ENCODE peak calls at places on chromosomes 5 and 9, in four cellular contexts. U is GM12878, Y is SK-N-SH, X is K562. F is an unnamed sample.

GRCh38 chr5:135997936-135998335 is 30.9 kb upstream of the TGFBI start:
- DNase-seq in U (no peak), Y (no peak), X (no peak), F (no peak)

GRCh38 chr5:35859101-35859661 is 2.5 kb downstream of the IL7R start:
- DNase-seq in U (no peak), Y (no peak), X (no peak), F (no peak)

GRCh38 chr5:105331558-105331957 is 1769.0 kb upstream of the NUDT12 start:
- DNase-seq in U (no peak), Y (no peak), X (no peak), F (no peak)

GRCh38 chr9:78031826-78032598 is 401 bp upstream of the GNAQ start:
- DNase-seq in U (no peak), Y (peak), X (peak), F (peak)

GRCh38 chr9:23674016-23674585 is 151.9 kb downstream of the ELAVL2 start:
- DNase-seq in U (no peak), Y (no peak), X (no peak), F (no peak)

GRCh38 chr5:167057665-167058064 is 1233.8 kb upstream of the WWC1 start:
- DNase-seq in U (no peak), Y (no peak), X (no peak), F (no peak)

GRCh38 chr5:112918679-112919078 is 3.3 kb downstream of the REEP5 start:
- DNase-seq in U (no peak), Y (no peak), X (no peak), F (no peak)

GRCh38 chr5:81949479-81949878 is 22.3 kb upstream of the ATG10 start:
- DNase-seq in U (no peak), Y (no peak), X (no peak), F (no peak)

GRCh38 chr9:138099803-138100598 is 222.4 kb downstream of the CACNA1B start:
- DNase-seq in U (no peak), Y (peak), X (no peak), F (no peak)

GRCh38 chr5:14668247-14668646 is 3.7 kb downstream of the OTULIN start:
- DNase-seq in U (peak), Y (no peak), X (no peak), F (no peak)

GRCh38 chr9:29214162-29214520 is 1640.9 kb upstream of the C9orf72 start:
- DNase-seq in U (no peak), Y (peak), X (no peak), F (peak)

GRCh38 chr9:35863583-35863982 is 6.6 kb downstream of the OR13J1 start:
- DNase-seq in U (no peak), Y (no peak), X (no peak), F (no peak)

GRCh38 chr5:39319395-39319794 is 44.9 kb downstream of the C9 start:
- DNase-seq in U (no peak), Y (no peak), X (no peak), F (no peak)

GRCh38 chr5:1502046-1502736 is 21.6 kb downstream of the LPCAT1 start:
- DNase-seq in U (no peak), Y (no peak), X (peak), F (no peak)

GRCh38 chr5:71767661-71768060 is 48.6 kb downstream of the CARTPT start:
- DNase-seq in U (no peak), Y (no peak), X (no peak), F (no peak)

GRCh38 chr9:100554935-100555401 is 22.9 kb upstream of the CAVIN4 start:
- DNase-seq in U (no peak), Y (no peak), X (no peak), F (no peak)

GRCh38 chr5:82274343-82275266 is 3.5 kb downstream of the RPS23 start:
- DNase-seq in U (no peak), Y (peak), X (peak), F (no peak)

GRCh38 chr5:74541381-74541781 is 99.1 kb downstream of the ENC1 start:
- DNase-seq in U (no peak), Y (no peak), X (no peak), F (no peak)

GRCh38 chr9:83403864-83404263 is 134.3 kb downstream of the FRMD3 start:
- DNase-seq in U (no peak), Y (no peak), X (no peak), F (no peak)

GRCh38 chr9:74772126-74772525 is 115.6 kb downstream of the TRPM6 start:
- DNase-seq in U (no peak), Y (no peak), X (no peak), F (no peak)

GRCh38 chr9:69325409-69326212 is 596 bp downstream of the ENTREP1 start:
- DNase-seq in U (no peak), Y (peak), X (no peak), F (no peak)

GRCh38 chr5:146680846-146681585 is 165.0 kb upstream of the GPR151 start:
- DNase-seq in U (no peak), Y (no peak), X (no peak), F (no peak)

GRCh38 chr9:34413229-34413852 is 36.6 kb upstream of the MYORG start:
- DNase-seq in U (no peak), Y (no peak), X (peak), F (peak)

GRCh38 chr5:89374144-89374784 is 491.3 kb upstream of the MEF2C start:
- DNase-seq in U (no peak), Y (no peak), X (no peak), F (no peak)

GRCh38 chr9:82763631-82764030 is 299.3 kb downstream of the RASEF start:
- DNase-seq in U (no peak), Y (peak), X (no peak), F (no peak)

GRCh38 chr5:79318935-79319614 is 83.1 kb downstream of the JMY start:
- DNase-seq in U (no peak), Y (no peak), X (peak), F (no peak)

GRCh38 chr9:89466451-89467277 is 31.2 kb downstream of the SEMA4D start:
- DNase-seq in U (peak), Y (no peak), X (no peak), F (no peak)

DNA sequence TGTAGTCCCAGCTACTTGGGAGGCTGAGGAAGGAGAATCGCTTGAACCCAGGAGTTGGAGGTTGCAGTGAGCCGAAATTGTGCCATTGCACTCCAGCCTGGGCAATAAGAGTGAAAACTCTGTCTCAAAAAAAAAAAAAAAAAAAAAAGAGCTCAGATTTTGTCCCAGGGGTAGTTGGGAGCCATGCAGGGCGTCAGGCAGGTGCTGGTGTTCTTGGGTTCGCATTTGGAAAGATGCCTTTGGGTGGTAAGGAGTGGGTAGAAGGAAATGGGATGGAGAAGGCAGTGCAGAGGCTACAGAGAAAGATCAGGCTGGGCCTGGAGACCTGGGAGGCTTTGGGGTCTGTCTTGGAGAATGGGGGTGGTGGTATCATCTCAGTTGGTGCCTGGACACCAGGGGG is 23.9 kb downstream of the ADGRD2 start:
- DNase-seq in U (no peak), Y (no peak), X (no peak), F (no peak)
- TF ChIP-seq MAX in U (no peak), Y (no peak), X (no peak), F (no peak)

GRCh38 chr5:149681922-149682321 is 48.2 kb upstream of the PPARGC1B start:
- DNase-seq in U (no peak), Y (no peak), X (no peak), F (no peak)

GRCh38 chr5:149682532-149683076 is 47.5 kb upstream of the PPARGC1B start:
- DNase-seq in U (no peak), Y (no peak), X (no peak), F (no peak)

GRCh38 chr5:149681252-149681651 is 48.9 kb upstream of the PPARGC1B start:
- DNase-seq in U (no peak), Y (no peak), X (no peak), F (no peak)

GRCh38 chr5:149679876-149680809 is 50.0 kb upstream of the PPARGC1B start:
- DNase-seq in U (no peak), Y (no peak), X (no peak), F (no peak)

DNA sequence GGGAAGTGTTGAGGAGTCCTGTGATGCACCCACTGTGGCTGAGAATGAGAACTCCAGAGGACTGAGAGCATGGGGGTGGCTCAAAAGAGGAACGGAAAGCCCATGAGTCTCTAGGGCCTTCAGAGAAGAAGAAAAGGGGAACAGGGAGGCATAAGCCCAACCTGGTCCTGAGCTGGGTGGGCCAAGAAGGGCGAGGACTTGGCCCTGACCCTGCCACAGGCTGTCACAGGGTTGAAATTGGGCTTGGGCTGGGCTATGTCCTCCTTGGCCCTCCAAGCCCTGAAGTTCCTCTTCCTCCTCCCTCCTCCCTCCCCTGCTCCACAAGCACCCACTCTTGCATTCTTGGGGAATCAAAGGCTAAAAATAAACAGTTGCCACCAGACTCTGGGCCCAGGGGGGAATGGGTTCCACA is 49.3 kb upstream of the PPARGC1B start:
- DNase-seq in U (peak), Y (no peak), X (no peak), F (no peak)
- TF ChIP-seq RCOR1 in U (no peak), Y (no peak), X (no peak), F (no peak)

DNA sequence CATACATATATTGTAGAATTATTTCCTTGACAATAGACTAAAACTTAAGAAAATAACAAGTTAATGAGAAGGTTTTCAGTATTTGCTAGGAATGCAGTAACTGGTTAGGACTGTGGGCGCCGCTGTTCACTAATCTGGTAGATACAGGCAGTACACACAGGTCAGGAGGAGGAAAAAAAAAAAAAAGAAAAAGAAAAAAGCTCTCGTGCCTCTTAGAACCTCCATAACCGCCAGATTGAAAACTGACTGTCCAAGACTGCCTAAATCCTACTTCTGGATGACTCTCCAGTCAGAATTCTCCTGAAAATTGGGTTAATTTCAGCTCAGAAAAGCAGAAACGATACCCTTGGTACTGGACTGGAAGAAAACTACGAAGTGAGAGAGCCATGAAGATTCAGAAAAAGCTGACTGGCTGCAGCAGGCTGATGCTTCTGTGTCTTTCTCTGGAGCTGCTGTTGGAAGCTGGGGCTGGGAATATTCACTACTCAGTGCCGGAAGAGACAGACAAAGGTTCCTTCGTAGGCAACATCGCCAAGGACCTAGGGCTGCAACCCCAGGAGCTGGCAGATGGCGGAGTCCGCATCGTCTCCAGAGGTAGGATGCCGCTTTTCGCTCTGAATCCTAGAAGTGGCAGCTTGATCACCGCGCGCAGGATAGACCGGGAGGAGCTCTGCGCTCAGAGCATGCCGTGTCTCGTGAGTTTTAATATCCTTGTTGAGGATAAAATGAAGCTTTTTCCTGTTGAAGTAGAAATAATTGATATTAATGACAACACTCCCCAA is at the start of gene PCDHGA1:
- DNase-seq in U (no peak), Y (peak), X (peak), F (peak)
- TF ChIP-seq MAX in U (no peak), Y (no peak), X (no peak), F (no peak)

DNA sequence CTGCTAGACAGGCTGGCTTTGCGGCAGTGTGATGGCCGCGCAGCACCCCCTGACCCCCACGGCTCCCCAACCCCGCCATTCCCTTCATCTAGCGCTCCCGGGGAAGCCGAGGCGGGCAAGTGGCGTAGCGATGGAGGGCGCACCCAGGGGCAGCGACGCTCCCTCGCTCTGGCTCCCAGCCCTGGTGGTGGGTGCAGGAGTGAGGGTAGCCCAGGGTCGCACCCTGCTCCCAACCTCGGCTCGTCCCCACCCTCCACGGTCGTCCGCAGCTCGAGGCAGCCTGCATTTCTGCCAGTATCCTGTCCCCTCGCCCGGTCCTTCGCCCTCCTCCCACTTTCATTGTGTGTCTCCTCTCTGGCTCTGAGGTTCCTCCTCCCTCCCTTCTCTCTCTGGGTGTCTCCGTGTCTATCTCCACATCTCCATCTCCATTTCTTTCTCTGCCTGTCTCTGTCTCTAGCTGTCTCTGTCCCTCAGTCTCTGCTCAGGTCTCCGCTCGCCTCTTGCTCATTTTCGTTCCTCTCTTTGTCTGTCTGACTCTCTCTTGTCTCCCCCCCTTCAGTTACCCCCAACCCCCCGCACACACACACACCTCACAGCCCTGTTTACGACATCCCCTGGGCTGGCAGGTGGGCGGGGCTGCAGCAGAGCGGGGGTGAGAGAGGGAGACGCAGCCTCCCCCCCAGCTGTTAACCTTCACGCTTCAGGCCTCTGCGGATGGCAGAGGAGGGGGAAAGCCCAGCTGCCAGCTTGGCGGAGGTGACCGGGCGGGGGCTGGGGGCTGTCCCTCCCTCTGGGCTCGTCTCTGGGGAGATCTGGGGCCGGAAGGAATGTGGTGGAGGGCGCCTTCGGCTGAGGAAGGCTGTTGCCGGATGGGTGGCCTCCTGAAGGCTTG is 48.7 kb upstream of the PSD2 start:
- DNase-seq in U (peak), Y (peak), X (no peak), F (no peak)
- TF ChIP-seq RCOR1 in U (no peak), Y (no peak), X (no peak), F (no peak)

GRCh38 chr9:130387905-130388304 is 56.9 kb upstream of the ASS1 start:
- DNase-seq in U (no peak), Y (no peak), X (no peak), F (peak)

GRCh38 chr9:130393681-130394071 is 51.1 kb upstream of the ASS1 start:
- DNase-seq in U (no peak), Y (no peak), X (no peak), F (no peak)

GRCh38 chr9:130390371-130390770 is 54.4 kb upstream of the ASS1 start:
- DNase-seq in U (no peak), Y (no peak), X (no peak), F (no peak)

GRCh38 chr9:130391863-130392262 is 52.9 kb upstream of the ASS1 start:
- DNase-seq in U (no peak), Y (no peak), X (no peak), F (no peak)

DNA sequence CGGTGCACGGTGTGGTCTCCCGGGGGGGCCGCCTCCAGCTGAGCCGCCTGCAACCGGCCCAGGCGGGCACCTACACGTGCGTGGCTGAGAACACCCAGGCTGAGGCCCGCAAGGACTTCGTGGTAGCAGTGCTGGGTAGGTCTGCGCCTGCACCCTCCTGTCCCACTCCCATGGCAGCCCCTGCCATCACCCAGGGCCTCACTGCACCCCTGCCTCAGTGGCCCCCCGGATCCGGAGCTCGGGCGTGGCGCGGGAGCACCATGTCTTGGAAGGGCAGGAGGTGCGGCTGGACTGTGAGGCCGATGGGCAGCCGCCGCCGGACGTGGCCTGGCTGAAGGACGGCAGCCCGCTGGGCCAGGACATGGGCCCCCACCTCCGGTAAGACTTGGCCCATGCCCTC is 53.8 kb upstream of the ASS1 start:
- DNase-seq in U (no peak), Y (no peak), X (no peak), F (no peak)
- TF ChIP-seq MAX in U (no peak), Y (no peak), X (no peak), F (no peak)

F was measured in A549.